ENCODE peak calls at places on chromosomes 12 and 14, in ten cellular contexts. One of them, this sample, is unnamed.

GRCh38 chr14:48723841-48724495 is 862.2 kb downstream of the RPS29 start:
- DNase-seq in left ventricle myocardium inferior: no peak
- DNase-seq in HS-5: no peak
- DNase-seq in AG10803: no peak
- DNase-seq in activated CD4-positive, alpha-beta T cell treated with anti-CD3 and anti-CD28 coated beads, Interleukin-2, amount 50 U/mL, for 1 hour: no peak
- DNase-seq in anterior cingulate cortex: no peak
- DNase-seq in Peyer's patch: no peak
- DNase-seq in CD8-positive, alpha-beta T cell: no peak
- DNase-seq in hippocampal formation: no peak
- DNase-seq in COLO829: no peak
- DNase-seq in this sample: no peak

GRCh38 chr14:75822522-75823288 is 159.1 kb downstream of the TGFB3 start:
- DNase-seq in hippocampal formation: no peak
- DNase-seq in AG10803: peak
- DNase-seq in activated CD4-positive, alpha-beta T cell treated with anti-CD3 and anti-CD28 coated beads, Interleukin-2, amount 50 U/mL, for 1 hour: no peak
- DNase-seq in Peyer's patch: no peak
- DNase-seq in anterior cingulate cortex: no peak
- DNase-seq in COLO829: peak
- DNase-seq in left ventricle myocardium inferior: no peak
- DNase-seq in CD8-positive, alpha-beta T cell: no peak
- DNase-seq in HS-5: peak
- DNase-seq in this sample: no peak

GRCh38 chr14:105192866-105193731 is 12.0 kb upstream of the NUDT14 start:
- DNase-seq in CD8-positive, alpha-beta T cell: no peak
- DNase-seq in COLO829: no peak
- DNase-seq in left ventricle myocardium inferior: no peak
- DNase-seq in hippocampal formation: no peak
- DNase-seq in AG10803: no peak
- DNase-seq in HS-5: no peak
- DNase-seq in anterior cingulate cortex: no peak
- DNase-seq in Peyer's patch: no peak
- DNase-seq in activated CD4-positive, alpha-beta T cell treated with anti-CD3 and anti-CD28 coated beads, Interleukin-2, amount 50 U/mL, for 1 hour: no peak
- DNase-seq in this sample: no peak

GRCh38 chr14:92531151-92531873 is 17.7 kb downstream of the RIN3 start:
- DNase-seq in left ventricle myocardium inferior: no peak
- DNase-seq in hippocampal formation: no peak
- DNase-seq in activated CD4-positive, alpha-beta T cell treated with anti-CD3 and anti-CD28 coated beads, Interleukin-2, amount 50 U/mL, for 1 hour: no peak
- DNase-seq in HS-5: no peak
- DNase-seq in Peyer's patch: peak
- DNase-seq in COLO829: no peak
- DNase-seq in anterior cingulate cortex: no peak
- DNase-seq in CD8-positive, alpha-beta T cell: peak
- DNase-seq in AG10803: no peak
- DNase-seq in this sample: no peak

GRCh38 chr14:32727827-32728226 is 210.9 kb upstream of the NPAS3 start:
- DNase-seq in COLO829: peak
- DNase-seq in CD8-positive, alpha-beta T cell: no peak
- DNase-seq in HS-5: no peak
- DNase-seq in anterior cingulate cortex: no peak
- DNase-seq in Peyer's patch: no peak
- DNase-seq in hippocampal formation: peak
- DNase-seq in left ventricle myocardium inferior: no peak
- DNase-seq in AG10803: no peak
- DNase-seq in activated CD4-positive, alpha-beta T cell treated with anti-CD3 and anti-CD28 coated beads, Interleukin-2, amount 50 U/mL, for 1 hour: no peak
- DNase-seq in this sample: no peak

GRCh38 chr12:27879708-27880107 is 92.8 kb downstream of the PTHLH start:
- DNase-seq in HS-5: no peak
- DNase-seq in Peyer's patch: no peak
- DNase-seq in anterior cingulate cortex: no peak
- DNase-seq in CD8-positive, alpha-beta T cell: no peak
- DNase-seq in activated CD4-positive, alpha-beta T cell treated with anti-CD3 and anti-CD28 coated beads, Interleukin-2, amount 50 U/mL, for 1 hour: no peak
- DNase-seq in left ventricle myocardium inferior: no peak
- DNase-seq in COLO829: no peak
- DNase-seq in hippocampal formation: no peak
- DNase-seq in AG10803: no peak
- DNase-seq in this sample: no peak

GRCh38 chr14:101114726-101115481 is 211.4 kb upstream of the RTL1 start:
- DNase-seq in hippocampal formation: no peak
- DNase-seq in HS-5: no peak
- DNase-seq in activated CD4-positive, alpha-beta T cell treated with anti-CD3 and anti-CD28 coated beads, Interleukin-2, amount 50 U/mL, for 1 hour: no peak
- DNase-seq in Peyer's patch: no peak
- DNase-seq in COLO829: no peak
- DNase-seq in CD8-positive, alpha-beta T cell: no peak
- DNase-seq in AG10803: no peak
- DNase-seq in left ventricle myocardium inferior: no peak
- DNase-seq in anterior cingulate cortex: no peak
- DNase-seq in this sample: peak

GRCh38 chr12:53200458-53201169 is 6.4 kb downstream of the ITGB7 start:
- DNase-seq in Peyer's patch: peak
- DNase-seq in AG10803: no peak
- DNase-seq in anterior cingulate cortex: no peak
- DNase-seq in left ventricle myocardium inferior: no peak
- DNase-seq in activated CD4-positive, alpha-beta T cell treated with anti-CD3 and anti-CD28 coated beads, Interleukin-2, amount 50 U/mL, for 1 hour: no peak
- DNase-seq in hippocampal formation: no peak
- DNase-seq in COLO829: no peak
- DNase-seq in CD8-positive, alpha-beta T cell: no peak
- DNase-seq in HS-5: no peak
- DNase-seq in this sample: no peak

GRCh38 chr12:54596526-54596946 is 8.1 kb upstream of the PPP1R1A start:
- DNase-seq in Peyer's patch: peak
- DNase-seq in activated CD4-positive, alpha-beta T cell treated with anti-CD3 and anti-CD28 coated beads, Interleukin-2, amount 50 U/mL, for 1 hour: peak
- DNase-seq in left ventricle myocardium inferior: peak
- DNase-seq in COLO829: peak
- DNase-seq in anterior cingulate cortex: peak
- DNase-seq in AG10803: peak
- DNase-seq in HS-5: no peak
- DNase-seq in CD8-positive, alpha-beta T cell: peak
- DNase-seq in hippocampal formation: peak
- DNase-seq in this sample: peak

GRCh38 chr14:32224731-32225377 is 21.8 kb upstream of the RNU6-8 start:
- DNase-seq in Peyer's patch: no peak
- DNase-seq in anterior cingulate cortex: no peak
- DNase-seq in AG10803: peak
- DNase-seq in hippocampal formation: no peak
- DNase-seq in activated CD4-positive, alpha-beta T cell treated with anti-CD3 and anti-CD28 coated beads, Interleukin-2, amount 50 U/mL, for 1 hour: no peak
- DNase-seq in left ventricle myocardium inferior: no peak
- DNase-seq in HS-5: peak
- DNase-seq in CD8-positive, alpha-beta T cell: no peak
- DNase-seq in COLO829: peak
- DNase-seq in this sample: no peak

This sample was measured in left lobe of liver.